ENCODE peak calls at places on chromosomes 7 and 10, in five cellular contexts. One of them, this sample, is unnamed.

GRCh38 chr10:29329420-29329819 is 40.5 kb downstream of the LYZL1 start:
- DNase-seq in GM23338: no peak
- DNase-seq in upper lobe of left lung: no peak
- DNase-seq in endodermal cell: no peak
- DNase-seq in mammary epithelial cell: no peak
- DNase-seq in this sample: peak; percentile 36

GRCh38 chr7:40354736-40355135 is 219.9 kb downstream of the SUGCT start:
- DNase-seq in GM23338: no peak
- DNase-seq in upper lobe of left lung: no peak
- DNase-seq in endodermal cell: no peak
- DNase-seq in mammary epithelial cell: no peak
- DNase-seq in this sample: no peak

GRCh38 chr10:118807512-118808305 is 52.9 kb upstream of the CACUL1 start:
- DNase-seq in GM23338: no peak
- DNase-seq in upper lobe of left lung: no peak
- DNase-seq in endodermal cell: no peak
- DNase-seq in mammary epithelial cell: no peak
- DNase-seq in this sample: no peak

GRCh38 chr7:106071999-106072714 is 40.0 kb downstream of the SYPL1 start:
- DNase-seq in GM23338: no peak
- DNase-seq in upper lobe of left lung: no peak
- DNase-seq in endodermal cell: peak; percentile 54
- DNase-seq in mammary epithelial cell: no peak
- DNase-seq in this sample: peak; percentile 30

GRCh38 chr7:54544356-54545240 is 2.4 kb downstream of the VSTM2A start:
- DNase-seq in GM23338: peak; percentile 76
- DNase-seq in upper lobe of left lung: peak; percentile 60
- DNase-seq in endodermal cell: peak; percentile 72
- DNase-seq in mammary epithelial cell: no peak
- DNase-seq in this sample: no peak

GRCh38 chr7:155644971-155645509 is 579 bp downstream of the RBM33 start:
- DNase-seq in GM23338: peak; percentile 63
- DNase-seq in upper lobe of left lung: no peak
- DNase-seq in endodermal cell: peak; percentile 76
- DNase-seq in mammary epithelial cell: peak; percentile 46
- DNase-seq in this sample: peak; percentile 38

GRCh38 chr10:115857856-115858255 is 415.1 kb downstream of the GFRA1 start:
- DNase-seq in GM23338: no peak
- DNase-seq in upper lobe of left lung: no peak
- DNase-seq in endodermal cell: no peak
- DNase-seq in mammary epithelial cell: peak; percentile 10
- DNase-seq in this sample: peak; percentile 63

GRCh38 chr7:28062197-28062988 is 118.2 kb downstream of the JAZF1 start:
- DNase-seq in GM23338: peak; percentile 93
- DNase-seq in upper lobe of left lung: no peak
- DNase-seq in endodermal cell: peak; percentile 94
- DNase-seq in mammary epithelial cell: peak; percentile 32
- DNase-seq in this sample: peak; percentile 82

GRCh38 chr7:121298831-121299239 is 30.0 kb upstream of the WNT16 start:
- DNase-seq in GM23338: no peak
- DNase-seq in upper lobe of left lung: no peak
- DNase-seq in endodermal cell: no peak
- DNase-seq in mammary epithelial cell: no peak
- DNase-seq in this sample: no peak

GRCh38 chr10:15347205-15347604 is 23.9 kb downstream of the FAM171A1 start:
- DNase-seq in GM23338: no peak
- DNase-seq in upper lobe of left lung: no peak
- DNase-seq in endodermal cell: no peak
- DNase-seq in mammary epithelial cell: no peak
- DNase-seq in this sample: no peak

GRCh38 chr10:15345450-15345849 is 25.6 kb downstream of the FAM171A1 start:
- DNase-seq in GM23338: no peak
- DNase-seq in upper lobe of left lung: no peak
- DNase-seq in endodermal cell: no peak
- DNase-seq in mammary epithelial cell: no peak
- DNase-seq in this sample: no peak

GRCh38 chr10:15344876-15345285 is 26.2 kb downstream of the FAM171A1 start:
- DNase-seq in GM23338: peak; percentile 37
- DNase-seq in upper lobe of left lung: no peak
- DNase-seq in endodermal cell: no peak
- DNase-seq in mammary epithelial cell: peak; percentile 87
- DNase-seq in this sample: peak; percentile 83

GRCh38 chr10:15348579-15348978 is 22.5 kb downstream of the FAM171A1 start:
- DNase-seq in GM23338: peak; percentile 15
- DNase-seq in upper lobe of left lung: no peak
- DNase-seq in endodermal cell: no peak
- DNase-seq in mammary epithelial cell: no peak
- DNase-seq in this sample: no peak

DNA sequence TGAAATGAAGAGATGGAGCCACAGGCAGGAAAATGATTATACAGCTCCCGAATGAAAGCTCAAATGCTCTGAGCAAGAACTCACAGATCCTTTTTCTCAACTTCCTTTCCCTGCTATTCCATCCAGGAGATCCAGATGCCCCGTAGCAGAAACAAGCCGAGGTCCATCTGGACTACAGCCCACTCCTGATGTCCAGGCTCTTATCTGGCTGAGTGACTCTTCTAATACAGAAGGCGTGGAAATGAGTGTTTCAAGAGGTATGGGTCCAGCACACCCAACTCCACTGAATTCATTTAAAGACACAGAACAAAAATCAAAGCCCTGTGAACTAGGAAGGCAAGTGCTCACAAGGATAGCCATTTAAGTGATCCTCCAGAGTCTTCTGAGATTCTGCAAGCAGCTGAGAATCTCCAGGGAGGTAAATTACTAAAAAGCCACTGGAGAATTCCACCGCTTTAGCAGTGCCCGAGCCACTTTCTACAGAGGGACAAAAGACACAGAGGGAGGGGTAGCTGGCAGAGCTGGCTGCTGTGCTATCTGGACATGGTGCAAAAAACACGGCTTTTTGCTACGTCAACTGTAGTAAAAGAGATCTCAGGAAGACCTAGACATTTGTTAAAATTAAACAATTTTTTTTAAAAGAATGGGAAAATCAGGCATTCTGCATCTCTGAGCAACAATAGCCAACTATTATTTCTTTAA is 24.5 kb downstream of the FAM171A1 start:
- DNase-seq in GM23338: no peak
- DNase-seq in upper lobe of left lung: no peak
- DNase-seq in endodermal cell: no peak
- DNase-seq in mammary epithelial cell: no peak
- DNase-seq in this sample: no peak
- TF ChIP-seq CTCF in GM23338: no peak
- TF ChIP-seq CTCF in upper lobe of left lung: no peak
- TF ChIP-seq CTCF in endodermal cell: no peak
- TF ChIP-seq CTCF in mammary epithelial cell: no peak
- TF ChIP-seq CTCF in this sample: no peak

DNA sequence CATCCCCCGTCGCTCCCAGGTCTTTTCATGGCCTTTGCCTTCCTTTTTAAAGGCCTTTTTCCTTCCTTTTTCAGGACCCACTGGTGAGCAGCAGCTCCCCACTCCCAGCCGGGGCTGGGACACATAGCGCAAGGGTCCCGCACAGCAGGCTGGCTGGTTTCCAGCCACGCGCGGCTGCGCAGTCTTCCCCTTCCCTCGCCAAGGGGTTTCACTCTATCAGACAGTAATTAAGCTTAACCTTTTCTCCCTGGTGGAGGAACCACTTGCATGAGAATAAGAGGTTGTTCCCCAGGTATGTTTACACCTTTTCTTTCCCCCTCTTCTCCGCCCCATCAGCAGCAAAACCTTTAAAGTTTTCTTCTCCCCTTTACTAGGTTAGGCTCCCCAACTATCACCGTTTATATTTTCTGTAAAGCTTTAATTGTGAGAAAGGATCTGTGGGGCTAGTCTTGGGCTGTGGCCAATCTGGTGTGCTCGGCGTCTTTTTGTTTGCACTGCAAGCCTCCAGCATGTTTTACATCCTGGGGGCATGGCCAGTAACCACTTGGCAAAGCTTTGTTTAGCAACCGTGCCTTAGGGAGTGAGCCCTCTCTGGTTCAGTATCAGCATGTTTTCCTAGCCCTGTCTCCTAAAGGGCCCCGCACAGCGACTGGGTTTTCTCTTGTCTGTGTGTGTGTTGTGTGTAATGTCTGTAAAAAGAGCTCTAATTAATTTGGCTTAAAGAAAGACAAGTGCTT is 219.6 kb downstream of the PHF14 start:
- DNase-seq in GM23338: peak; percentile 81
- DNase-seq in upper lobe of left lung: peak; percentile 77
- DNase-seq in endodermal cell: peak; percentile 85
- DNase-seq in mammary epithelial cell: peak; percentile 9
- DNase-seq in this sample: peak; percentile 37
- H3K4me3 ChIP-seq in GM23338: peak overlapping the region; percentile 51
- H3K4me3 ChIP-seq in upper lobe of left lung: peak overlapping the region; percentile 18
- H3K4me3 ChIP-seq in endodermal cell: no peak overlapping the region
- H3K4me3 ChIP-seq in mammary epithelial cell: no peak overlapping the region
- H3K4me3 ChIP-seq in this sample: peak overlapping the region; percentile 63

GRCh38 chr10:86261933-86262665 is 104.5 kb downstream of the GRID1 start:
- DNase-seq in GM23338: peak; percentile 78
- DNase-seq in upper lobe of left lung: peak; percentile 34
- DNase-seq in endodermal cell: peak; percentile 84
- DNase-seq in mammary epithelial cell: no peak
- DNase-seq in this sample: peak; percentile 1
- TF ChIP-seq CTCF in GM23338: peak; percentile 77
- TF ChIP-seq CTCF in upper lobe of left lung: peak; percentile 40
- TF ChIP-seq CTCF in endodermal cell: peak; percentile 76
- TF ChIP-seq CTCF in mammary epithelial cell: no peak
- TF ChIP-seq CTCF in this sample: peak; percentile 7

GRCh38 chr7:158958618-158959017 is 102.3 kb downstream of the DYNC2I1 start:
- DNase-seq in GM23338: no peak
- DNase-seq in upper lobe of left lung: no peak
- DNase-seq in endodermal cell: no peak
- DNase-seq in mammary epithelial cell: no peak
- DNase-seq in this sample: no peak

GRCh38 chr7:158956805-158957506 is 100.6 kb downstream of the DYNC2I1 start:
- DNase-seq in GM23338: no peak
- DNase-seq in upper lobe of left lung: no peak
- DNase-seq in endodermal cell: no peak
- DNase-seq in mammary epithelial cell: no peak
- DNase-seq in this sample: no peak

GRCh38 chr7:158957507-158957900 is 101.1 kb downstream of the DYNC2I1 start:
- DNase-seq in GM23338: no peak
- DNase-seq in upper lobe of left lung: no peak
- DNase-seq in endodermal cell: no peak
- DNase-seq in mammary epithelial cell: peak; percentile 12
- DNase-seq in this sample: no peak

GRCh38 chr7:158959021-158959717 is 102.8 kb downstream of the DYNC2I1 start:
- DNase-seq in GM23338: no peak
- DNase-seq in upper lobe of left lung: no peak
- DNase-seq in endodermal cell: no peak
- DNase-seq in mammary epithelial cell: no peak
- DNase-seq in this sample: no peak

GRCh38 chr7:158957921-158958471 is 101.6 kb downstream of the DYNC2I1 start:
- DNase-seq in GM23338: peak; percentile 63
- DNase-seq in upper lobe of left lung: peak; percentile 79
- DNase-seq in endodermal cell: peak; percentile 61
- DNase-seq in mammary epithelial cell: peak; percentile 43
- DNase-seq in this sample: no peak
- H3K4me3 ChIP-seq in GM23338: peak overlapping the region; percentile 43
- H3K4me3 ChIP-seq in upper lobe of left lung: peak overlapping the region; percentile 30
- H3K4me3 ChIP-seq in endodermal cell: no peak overlapping the region
- H3K4me3 ChIP-seq in mammary epithelial cell: peak overlapping the region; percentile 18
- H3K4me3 ChIP-seq in this sample: no peak overlapping the region

GRCh38 chr10:100007239-100008141 is 2.3 kb downstream of the DNMBP start:
- DNase-seq in GM23338: no peak
- DNase-seq in upper lobe of left lung: no peak
- DNase-seq in endodermal cell: no peak
- DNase-seq in mammary epithelial cell: no peak
- DNase-seq in this sample: peak; percentile 42

GRCh38 chr10:100009283-100009792 is 409 bp downstream of the DNMBP start:
- DNase-seq in GM23338: no peak
- DNase-seq in upper lobe of left lung: no peak
- DNase-seq in endodermal cell: no peak
- DNase-seq in mammary epithelial cell: peak; percentile 41
- DNase-seq in this sample: peak; percentile 56

GRCh38 chr10:100008142-100008522 is 1.6 kb downstream of the DNMBP start:
- DNase-seq in GM23338: no peak
- DNase-seq in upper lobe of left lung: no peak
- DNase-seq in endodermal cell: no peak
- DNase-seq in mammary epithelial cell: peak; percentile 35
- DNase-seq in this sample: peak; percentile 46

GRCh38 chr10:100008708-100009282 is 952 bp downstream of the DNMBP start:
- DNase-seq in GM23338: no peak
- DNase-seq in upper lobe of left lung: no peak
- DNase-seq in endodermal cell: no peak
- DNase-seq in mammary epithelial cell: no peak
- DNase-seq in this sample: peak; percentile 34

DNA sequence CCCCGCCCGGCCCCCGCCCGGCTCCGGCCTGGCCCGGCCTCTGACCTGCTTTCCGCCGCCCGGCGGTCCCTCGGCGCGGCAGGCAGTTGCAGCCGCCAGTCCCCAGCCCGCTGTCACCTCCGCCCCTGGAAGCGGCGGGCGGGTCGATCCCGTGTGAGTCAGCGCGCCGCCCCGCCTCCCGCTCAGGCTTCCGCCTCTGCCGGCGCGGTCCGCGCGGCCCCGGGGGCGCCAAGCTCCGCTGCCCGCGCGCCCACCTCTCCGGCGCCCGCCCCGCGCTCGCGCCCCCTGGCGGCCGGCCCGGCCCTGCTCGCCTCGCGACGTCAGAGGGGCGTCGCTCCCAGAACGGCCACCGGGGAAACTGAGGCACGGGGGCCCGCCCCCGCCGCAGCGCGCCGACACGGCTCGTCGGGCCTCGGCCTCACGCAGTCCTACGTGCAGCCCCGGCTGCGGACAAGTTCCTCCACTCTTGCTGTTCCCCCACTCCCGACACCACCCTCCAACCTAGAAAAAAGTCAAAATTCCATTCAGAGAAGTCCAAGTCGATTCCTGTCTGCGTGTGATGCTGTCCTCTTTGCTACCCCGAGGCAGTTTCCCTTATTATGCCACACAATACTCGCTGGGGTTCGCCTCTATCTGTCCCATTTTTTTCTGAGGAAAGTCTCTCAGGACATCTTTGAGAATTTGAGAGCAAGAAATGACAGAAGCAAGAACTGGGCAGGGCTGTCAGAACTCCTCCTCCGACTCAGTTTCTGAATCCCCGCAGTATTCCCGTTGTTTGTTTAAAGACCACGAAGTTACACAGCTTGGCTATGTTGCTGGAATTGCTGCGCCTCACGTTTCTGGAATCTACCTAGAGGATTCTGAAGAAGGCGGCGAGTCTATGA is at the start of gene DNMBP:
- DNase-seq in GM23338: peak; percentile 93
- DNase-seq in upper lobe of left lung: peak; percentile 98
- DNase-seq in endodermal cell: peak; percentile 93
- DNase-seq in mammary epithelial cell: peak; percentile 75
- DNase-seq in this sample: peak; percentile 83
- TF ChIP-seq CTCF in GM23338: peak; percentile 68
- TF ChIP-seq CTCF in upper lobe of left lung: peak; percentile 95
- TF ChIP-seq CTCF in endodermal cell: peak; percentile 68
- TF ChIP-seq CTCF in mammary epithelial cell: peak; percentile 26
- TF ChIP-seq CTCF in this sample: peak; percentile 21

DNA sequence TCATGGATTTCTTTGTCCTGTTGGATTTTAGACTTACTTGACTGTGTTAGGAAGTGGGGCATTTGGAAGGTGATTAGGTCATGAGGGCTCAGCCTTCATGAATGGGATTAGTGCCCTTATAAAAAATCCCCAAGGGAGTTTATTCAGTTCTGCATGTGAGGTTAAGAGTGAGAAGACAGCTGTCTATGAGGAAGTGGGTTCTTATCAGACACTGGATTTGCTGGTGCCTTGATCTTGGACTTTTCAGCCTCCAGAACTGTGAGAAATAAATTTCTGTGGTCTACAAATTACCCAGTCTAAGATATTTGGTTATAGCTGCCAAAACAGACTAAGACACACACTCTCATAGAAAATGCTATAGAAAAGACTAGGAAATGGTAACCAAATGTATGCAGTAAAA is 724.7 kb upstream of the FZD8 start:
- DNase-seq in GM23338: no peak
- DNase-seq in upper lobe of left lung: no peak
- DNase-seq in endodermal cell: no peak
- DNase-seq in mammary epithelial cell: no peak
- DNase-seq in this sample: no peak
- H3K4me3 ChIP-seq in GM23338: no peak overlapping the region
- H3K4me3 ChIP-seq in upper lobe of left lung: no peak overlapping the region
- H3K4me3 ChIP-seq in endodermal cell: no peak overlapping the region
- H3K4me3 ChIP-seq in mammary epithelial cell: no peak overlapping the region
- H3K4me3 ChIP-seq in this sample: no peak overlapping the region

This sample was measured in choroid plexus epithelial cell.